ENCODE peak calls at places on chromosomes 16 and 17, in four cellular contexts. F, A, U and B are unnamed samples.

GRCh38 chr17:43766413-43767052 is 7.9 kb upstream of the SOST start:
- DNase-seq in U (peak), F (no peak), A (peak), B (peak)

GRCh38 chr17:50051082-50051576 is 4.8 kb upstream of the ITGA3 start:
- DNase-seq in F (no peak), U (peak), A (no peak), B (peak)

GRCh38 chr17:4711671-4712111 is 1.3 kb downstream of the ARRB2 start:
- DNase-seq in A (peak), U (no peak), F (no peak), B (no peak)

GRCh38 chr17:42702446-42702845 is 20.1 kb downstream of the CNTNAP1 start:
- DNase-seq in U (no peak), F (no peak), A (no peak), B (no peak)

GRCh38 chr17:75338335-75338734 is 49.1 kb upstream of the SLC25A19 start:
- DNase-seq in U (peak), A (no peak), F (no peak), B (peak)

GRCh38 chr17:21058098-21058893 is 15.5 kb upstream of the USP22 start:
- DNase-seq in A (no peak), F (no peak), U (peak), B (peak)

GRCh38 chr17:74089869-74090464 is 113.5 kb upstream of the RPL38 start:
- DNase-seq in U (no peak), F (no peak), A (peak), B (peak)

GRCh38 chr17:64491034-64491860 is 5.6 kb downstream of the POLG2 start:
- DNase-seq in F (no peak), A (no peak), U (peak), B (no peak)

GRCh38 chr17:44249501-44250246 is 18.3 kb downstream of the SLC4A1 start:
- DNase-seq in F (no peak), A (no peak), U (no peak), B (no peak)

GRCh38 chr17:2792541-2793169 is 3.6 kb upstream of the RAP1GAP2 start:
- DNase-seq in A (no peak), U (no peak), F (no peak), B (no peak)

GRCh38 chr17:32584792-32585191 is 98.0 kb downstream of the CDK5R1 start:
- DNase-seq in U (no peak), A (no peak), F (no peak), B (no peak)

GRCh38 chr16:89365044-89365467 is 125.3 kb downstream of the ANKRD11 start:
- DNase-seq in F (no peak), A (no peak), U (peak), B (peak)

GRCh38 chr16:66536525-66536924 is 13.4 kb downstream of the TK2 start:
- DNase-seq in F (no peak), U (no peak), A (no peak), B (no peak)

GRCh38 chr17:82845163-82845807 is 5.5 kb upstream of the ZNF750 start:
- DNase-seq in A (no peak), U (no peak), F (peak), B (no peak)

GRCh38 chr17:311119-311848 is 41.3 kb downstream of the RPH3AL start:
- DNase-seq in A (no peak), F (peak), U (no peak), B (no peak)

GRCh38 chr16:88691924-88692560 is 5.7 kb upstream of the SNAI3 start:
- DNase-seq in A (no peak), U (no peak), F (peak), B (no peak)

GRCh38 chr17:64282753-64283080 is 19.7 kb upstream of the TEX2 start:
- DNase-seq in A (no peak), U (no peak), F (no peak), B (no peak)

GRCh38 chr17:78129385-78130079 is 977 bp upstream of the TMC6 start:
- DNase-seq in U (no peak), A (no peak), F (peak), B (no peak)

GRCh38 chr16:3101841-3102470 is 2.9 kb upstream of the ZSCAN10 start:
- DNase-seq in A (no peak), U (no peak), F (no peak), B (no peak)

GRCh38 chr16:31360296-31360695 is 5.3 kb downstream of the ITGAX start:
- DNase-seq in A (no peak), F (no peak), U (no peak), B (no peak)

GRCh38 chr16:88077328-88078108 is 126.3 kb downstream of the BANP start:
- DNase-seq in A (no peak), F (peak), U (no peak), B (no peak)

GRCh38 chr16:65044861-65045260 is 77.0 kb downstream of the CDH11 start:
- DNase-seq in A (no peak), F (no peak), U (peak), B (peak)

GRCh38 chr17:46929413-46929812 is 6.5 kb downstream of the GOSR2 start:
- DNase-seq in A (no peak), U (peak), F (no peak), B (peak)

GRCh38 chr17:27473748-27474609 is 17.7 kb downstream of the KSR1 start:
- DNase-seq in U (no peak), F (no peak), A (no peak), B (no peak)

GRCh38 chr17:73431401-73432205 is 119.8 kb upstream of the CDC42EP4 start:
- DNase-seq in A (no peak), U (no peak), F (no peak), B (no peak)

GRCh38 chr16:66409156-66409555 is 17.9 kb upstream of the BEAN1 start:
- DNase-seq in U (peak), F (no peak), A (no peak), B (peak)

GRCh38 chr16:31093132-31093703 is 1.4 kb downstream of the VKORC1 start:
- DNase-seq in U (peak), A (no peak), F (no peak), B (no peak)

GRCh38 chr17:4673986-4674770 is 29.8 kb downstream of the PELP1 start:
- DNase-seq in A (no peak), U (no peak), F (no peak), B (no peak)

GRCh38 chr16:68259421-68259820 is 4.9 kb upstream of the SLC7A6 start:
- DNase-seq in U (peak), F (no peak), A (no peak), B (no peak)

GRCh38 chr17:7927596-7927995 is 2.1 kb downstream of the KCNAB3 start:
- DNase-seq in F (no peak), U (no peak), A (no peak), B (no peak)

GRCh38 chr16:19657831-19658230 is 60.2 kb downstream of the KNOP1 start:
- DNase-seq in U (no peak), F (no peak), A (no peak), B (no peak)

GRCh38 chr17:22704674-22705073 is 1012.4 kb downstream of the KCNJ18 start:
- DNase-seq in U (no peak), A (no peak), F (no peak), B (no peak)

GRCh38 chr17:8004899-8005298 is 2.5 kb downstream of the GUCY2D start:
- DNase-seq in A (no peak), U (peak), F (no peak), B (peak)

GRCh38 chr16:50422926-50423325 is 54.1 kb upstream of the BRD7 start:
- DNase-seq in U (no peak), F (no peak), A (no peak), B (no peak)

GRCh38 chr17:66135896-66136295 is 56.0 kb downstream of the CEP112 start:
- DNase-seq in F (no peak), U (peak), A (no peak), B (no peak)

GRCh38 chr17:71905632-71906031 is 215.2 kb upstream of the SOX9 start:
- DNase-seq in U (no peak), F (no peak), A (no peak), B (no peak)

GRCh38 chr16:11139624-11140375 is 116.2 kb downstream of the SOCS1 start:
- DNase-seq in U (no peak), A (no peak), F (no peak), B (no peak)

GRCh38 chr17:38870259-38871165 is 654 bp downstream of the LASP1 start:
- DNase-seq in F (peak), A (peak), U (peak), B (no peak)

GRCh38 chr17:39147221-39148185 is 3.9 kb downstream of the PLXDC1 start:
- DNase-seq in U (no peak), F (no peak), A (peak), B (no peak)

GRCh38 chr17:79942011-79942405 is 93.7 kb downstream of the TBC1D16 start:
- DNase-seq in A (no peak), F (peak), U (no peak), B (no peak)

GRCh38 chr17:79941088-79942010 is 94.3 kb downstream of the TBC1D16 start:
- DNase-seq in F (peak), U (no peak), A (no peak), B (no peak)

GRCh38 chr17:79938696-79939435 is 96.8 kb downstream of the TBC1D16 start:
- DNase-seq in F (peak), A (no peak), U (no peak), B (no peak)

GRCh38 chr17:79939755-79940154 is 95.9 kb downstream of the TBC1D16 start:
- DNase-seq in F (no peak), U (no peak), A (no peak), B (no peak)

DNA sequence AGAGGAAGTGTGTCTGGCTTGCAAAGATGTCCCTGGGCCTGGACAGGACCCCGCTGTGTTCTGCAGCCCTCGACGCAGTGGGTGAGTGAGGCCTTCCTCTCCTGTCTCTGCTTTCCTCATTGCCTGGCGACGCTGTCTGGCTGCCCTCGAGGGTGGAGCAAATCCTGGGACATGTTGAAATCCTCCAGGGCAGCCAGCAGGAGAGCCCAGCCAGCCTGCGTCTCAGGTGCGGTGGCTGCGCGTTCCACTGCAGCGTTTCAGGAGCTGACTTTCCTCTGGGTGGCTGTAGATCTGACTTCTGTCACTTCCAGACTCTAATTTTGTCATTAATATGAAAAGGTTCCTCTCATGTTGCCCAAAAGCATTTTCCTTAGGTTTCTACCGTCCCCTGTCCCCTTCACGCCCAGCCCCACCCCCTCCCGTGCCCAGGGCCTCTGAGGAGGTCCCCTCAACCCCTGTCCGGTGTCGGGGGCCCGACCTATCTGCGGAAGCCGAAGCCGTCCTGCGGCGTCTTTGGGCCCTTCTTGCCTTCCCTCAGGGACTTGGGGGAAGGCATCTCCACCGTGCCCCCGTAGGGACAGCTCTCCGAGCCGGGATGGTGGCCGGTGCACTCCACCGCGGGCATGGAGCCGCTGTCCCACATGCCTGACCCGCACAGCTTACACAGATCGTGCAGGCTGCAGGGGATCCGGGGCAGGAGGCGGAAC is 95.1 kb downstream of the TBC1D16 start:
- DNase-seq in U (no peak), A (no peak), F (peak), B (no peak)
- TF ChIP-seq CTCF in U (no peak), A (no peak), F (no peak), B (no peak)

GRCh38 chr17:9976283-9977009 is 71.4 kb upstream of the RCVRN start:
- DNase-seq in F (no peak), A (no peak), U (no peak), B (no peak)
- TF ChIP-seq CTCF in F (no peak), A (no peak), U (no peak), B (no peak)

DNA sequence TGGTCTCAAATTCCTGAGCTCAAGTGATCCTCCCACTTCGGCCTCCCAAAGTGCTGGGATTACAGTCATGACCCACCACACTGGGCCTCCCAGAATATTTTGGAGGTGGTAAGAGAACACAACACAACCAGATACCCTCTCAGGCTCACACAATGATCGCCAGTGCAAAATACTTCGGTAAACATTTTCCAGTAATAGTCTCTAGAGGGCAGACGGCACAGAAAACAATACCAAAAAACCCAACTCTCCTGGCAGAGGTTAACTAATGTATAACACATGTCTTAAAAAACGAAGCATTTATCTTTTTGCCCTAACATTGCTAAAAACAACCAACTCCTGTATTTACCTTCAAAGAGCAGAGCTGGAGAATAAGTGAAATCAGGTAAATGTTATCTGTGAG is 10.5 kb downstream of the NUFIP2 start:
- DNase-seq in A (no peak), F (no peak), U (no peak), B (no peak)
- TF ChIP-seq CTCF in A (no peak), F (no peak), U (no peak), B (no peak)

DNA sequence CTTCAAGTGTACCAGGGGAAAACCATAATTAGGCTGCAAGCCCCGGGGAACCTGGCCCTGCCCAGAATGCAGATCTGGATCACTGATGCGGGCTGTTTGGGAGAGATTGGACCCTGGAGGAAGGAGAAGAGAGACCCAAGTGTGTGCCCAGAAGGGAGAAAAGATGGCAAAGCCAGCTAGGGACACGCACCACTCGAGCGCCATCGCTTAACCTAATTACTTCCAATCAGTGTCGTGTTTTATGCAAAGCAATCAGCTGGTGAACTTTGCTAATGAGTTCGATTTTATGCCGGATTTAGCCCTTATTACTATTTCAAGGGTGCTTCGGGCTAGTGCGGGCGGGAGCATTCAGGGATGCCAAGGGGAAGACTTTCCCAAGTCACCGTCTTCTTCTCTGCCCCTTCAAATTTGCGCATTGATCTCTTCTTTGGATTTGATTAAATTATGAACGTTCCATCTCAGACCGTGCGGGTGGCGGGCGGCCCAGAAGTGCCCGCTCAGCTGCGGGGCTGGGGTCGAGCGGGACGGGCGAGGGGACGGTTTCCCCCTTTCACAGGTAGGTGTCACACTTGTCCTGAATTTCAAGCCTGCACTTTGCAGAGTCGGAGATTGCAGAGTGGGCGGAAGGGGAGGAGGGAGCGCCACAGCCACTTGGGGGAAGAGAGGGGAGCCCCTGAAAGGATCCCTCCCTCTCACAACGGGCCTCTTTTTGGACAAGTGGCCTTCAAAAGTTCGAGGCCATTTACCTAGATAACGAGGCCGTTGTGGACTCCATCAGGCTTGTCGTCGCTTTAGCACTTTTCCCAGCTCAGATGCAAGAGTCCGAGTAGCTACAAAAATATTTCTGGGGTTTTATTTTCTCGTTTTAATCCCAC is 4.1 kb downstream of the IRX5 start:
- DNase-seq in U (no peak), A (no peak), F (no peak), B (peak)
- TF ChIP-seq CTCF in U (no peak), A (no peak), F (no peak), B (no peak)

GRCh38 chr16:48385272-48385953 is at the start of gene SIAH1:
- DNase-seq in F (peak), A (peak), U (peak), B (peak)
- TF ChIP-seq CTCF in F (no peak), A (peak), U (no peak), B (no peak)

GRCh38 chr16:27638833-27639587 is 89.1 kb downstream of the KATNIP start:
- DNase-seq in A (no peak), U (no peak), F (no peak), B (no peak)

GRCh38 chr16:27641260-27641659 is 91.3 kb downstream of the KATNIP start:
- DNase-seq in U (no peak), A (no peak), F (no peak), B (no peak)

GRCh38 chr16:27640277-27640600 is 90.3 kb downstream of the KATNIP start:
- DNase-seq in U (no peak), A (no peak), F (no peak), B (no peak)

GRCh38 chr16:27642753-27643152 is 92.8 kb downstream of the KATNIP start:
- DNase-seq in U (peak), A (no peak), F (no peak), B (no peak)

GRCh38 chr16:27639588-27640276 is 89.8 kb downstream of the KATNIP start:
- DNase-seq in U (peak), F (no peak), A (peak), B (peak)
- TF ChIP-seq CTCF in U (peak), F (peak), A (peak), B (peak)

GRCh38 chr17:17239832-17240231 is 2.9 kb upstream of the FLCN start:
- DNase-seq in A (no peak), U (no peak), F (no peak), B (no peak)

GRCh38 chr17:17236295-17237025 is 508 bp downstream of the FLCN start:
- DNase-seq in U (peak), F (no peak), A (peak), B (peak)

GRCh38 chr17:17235212-17236174 is 1.5 kb downstream of the FLCN start:
- DNase-seq in F (no peak), U (peak), A (peak), B (peak)

GRCh38 chr17:17241656-17242055 is 4.7 kb upstream of the FLCN start:
- DNase-seq in U (no peak), A (no peak), F (no peak), B (no peak)

DNA sequence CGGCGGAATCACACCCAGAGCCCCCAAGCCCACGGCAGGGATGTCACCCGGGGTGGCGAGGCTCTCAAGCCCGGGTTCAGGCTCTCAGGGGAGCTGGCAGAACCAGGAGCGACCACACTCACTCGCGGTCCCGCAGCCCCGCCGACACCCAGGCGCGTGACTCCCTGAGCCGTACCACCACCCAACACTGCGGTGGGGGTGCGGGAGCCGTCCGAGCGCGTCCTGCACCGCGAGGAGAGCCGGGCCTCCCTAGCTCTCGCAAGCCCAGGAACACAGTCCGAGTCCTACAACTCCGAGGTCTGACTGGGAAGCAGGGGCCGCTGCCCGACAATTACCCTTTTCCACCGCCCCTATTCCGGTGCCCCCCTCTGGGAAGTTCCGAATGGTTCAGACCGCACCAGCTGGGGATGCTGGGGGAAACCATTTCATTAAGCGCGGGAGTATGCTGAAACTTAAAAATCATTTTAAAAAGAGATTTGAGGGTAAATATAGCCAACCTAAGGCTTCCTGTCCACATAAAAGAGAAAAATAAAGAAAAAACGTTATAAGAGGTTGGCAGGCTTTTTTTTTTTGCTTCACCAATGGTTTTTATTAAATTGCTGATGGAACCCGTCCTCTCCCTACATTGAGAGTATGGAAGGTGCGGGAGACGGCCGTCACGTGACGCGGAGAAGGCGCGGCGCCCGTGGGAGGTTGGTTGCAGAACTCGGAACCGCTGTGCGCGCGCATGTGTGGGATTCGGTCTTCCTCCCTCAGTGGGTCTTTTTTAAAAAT is at the start of gene FLCN:
- DNase-seq in F (peak), A (peak), U (peak), B (peak)
- TF ChIP-seq CTCF in F (no peak), A (peak), U (no peak), B (no peak)

GRCh38 chr17:40886090-40886489 is 1.0 kb upstream of the KRT20 start:
- DNase-seq in U (peak), F (no peak), A (no peak), B (no peak)
- TF ChIP-seq CTCF in U (no peak), F (no peak), A (no peak), B (no peak)

DNA sequence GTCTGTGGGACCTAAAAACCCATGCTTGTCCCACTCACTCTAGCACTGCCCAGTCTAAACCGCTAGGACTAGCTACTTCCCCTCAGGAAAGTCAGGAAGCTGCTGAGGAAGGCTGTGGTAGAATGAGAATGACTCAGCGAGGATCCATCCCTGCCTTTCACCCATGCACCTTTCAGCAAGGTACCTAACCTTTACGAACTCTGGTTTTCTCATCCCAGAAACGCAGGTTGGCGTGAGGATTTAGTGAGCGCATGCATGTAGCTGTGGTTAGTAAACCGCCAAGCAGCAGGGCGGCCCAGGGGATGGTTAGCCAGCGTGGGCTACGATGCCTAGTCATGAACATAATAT is 26.3 kb upstream of the RFFL start:
- DNase-seq in F (no peak), U (peak), A (peak), B (no peak)
- TF ChIP-seq CTCF in F (no peak), U (peak), A (no peak), B (no peak)